ENCODE peak calls at places on chromosomes 6 and 20, in ten cellular contexts. Q, P, Y, X, T, O, S, B, H and J are unnamed samples.

GRCh38 chr6:26305097-26305841 is 59.7 kb upstream of the BTN3A2 start:
- DNase-seq in Y (peak), H (no peak), S (peak), B (peak), T (peak), P (peak), O (peak), X (no peak), Q (no peak), J (no peak)

GRCh38 chr6:36984581-36985383 is 1.2 kb downstream of the MTCH1 start:
- DNase-seq in Y (peak), Q (no peak), H (peak), T (no peak), B (peak), P (peak), S (peak), X (peak), O (no peak), J (no peak)

GRCh38 chr6:105326838-105327745 is 75.8 kb downstream of the PREP start:
- DNase-seq in S (no peak), X (no peak), O (peak), H (no peak), P (no peak), T (no peak), B (peak), Q (no peak), Y (peak), J (peak)

GRCh38 chr20:58870293-58871014 is 17.9 kb downstream of the GNAS start:
- DNase-seq in H (no peak), O (peak), Y (peak), B (peak), P (no peak), T (peak), X (no peak), S (peak), Q (no peak), J (no peak)

GRCh38 chr20:61931476-61932198 is 134.0 kb downstream of the TAF4 start:
- DNase-seq in X (peak), P (peak), B (no peak), O (no peak), Y (no peak), H (no peak), T (no peak), Q (peak), S (no peak), J (no peak)

GRCh38 chr6:134240664-134241431 is 77.1 kb downstream of the SGK1 start:
- DNase-seq in Y (no peak), P (peak), T (no peak), X (no peak), B (no peak), Q (peak), H (peak), O (no peak), S (no peak), J (no peak)

GRCh38 chr6:63941747-63942470 is 306.3 kb downstream of the PHF3 start:
- DNase-seq in H (no peak), Y (no peak), B (no peak), Q (no peak), O (no peak), P (no peak), T (no peak), X (no peak), S (no peak), J (no peak)

GRCh38 chr6:12348530-12349511 is 58.7 kb downstream of the EDN1 start:
- DNase-seq in T (no peak), B (peak), P (peak), S (no peak), H (no peak), O (no peak), Q (no peak), X (peak), Y (peak), J (no peak)

GRCh38 chr6:93784794-93785757 is 365.7 kb upstream of the EPHA7 start:
- DNase-seq in O (no peak), P (no peak), Q (no peak), T (no peak), S (no peak), H (no peak), X (no peak), B (peak), Y (peak), J (no peak)

GRCh38 chr20:50628326-50628725 is 63.0 kb downstream of the RIPOR3 start:
- DNase-seq in O (peak), T (no peak), X (peak), S (peak), Q (no peak), P (no peak), B (no peak), Y (no peak), H (no peak), J (no peak)

GRCh38 chr6:111759836-111760785 is 113.1 kb downstream of the FYN start:
- DNase-seq in T (no peak), Q (no peak), B (peak), O (no peak), Y (peak), H (no peak), S (no peak), P (no peak), X (no peak), J (no peak)

GRCh38 chr6:169934699-169935347 is 183.4 kb downstream of the ERMARD start:
- DNase-seq in B (no peak), H (no peak), O (no peak), Y (no peak), S (no peak), T (no peak), Q (no peak), X (no peak), P (no peak), J (no peak)

GRCh38 chr6:23851551-23851950 is 274.5 kb upstream of the NRSN1 start:
- DNase-seq in H (no peak), X (no peak), T (no peak), B (no peak), Y (no peak), S (no peak), Q (no peak), O (peak), P (no peak), J (no peak)

GRCh38 chr20:51696304-51697118 is 71.7 kb downstream of the ATP9A start:
- DNase-seq in H (no peak), Q (no peak), T (no peak), O (peak), P (no peak), Y (peak), X (no peak), B (no peak), S (peak), J (peak)

GRCh38 chr6:17045581-17046322 is 56.1 kb upstream of the STMND1 start:
- DNase-seq in Q (no peak), H (no peak), X (no peak), T (no peak), S (no peak), O (no peak), B (peak), Y (peak), P (no peak), J (no peak)

GRCh38 chr6:163773646-163774045 is 359.1 kb downstream of the QKI start:
- DNase-seq in Y (no peak), S (no peak), T (no peak), X (no peak), Q (no peak), B (no peak), H (no peak), O (no peak), P (no peak), J (no peak)

GRCh38 chr20:56627122-56628014 is 1.7 kb upstream of the TFAP2C start:
- DNase-seq in O (no peak), T (no peak), X (peak), P (no peak), B (no peak), Y (no peak), S (no peak), H (no peak), Q (no peak), J (no peak)

GRCh38 chr6:7646394-7646793 is 56.4 kb downstream of the SNRNP48 start:
- DNase-seq in Y (peak), Q (no peak), H (no peak), X (peak), P (no peak), S (no peak), T (no peak), O (no peak), B (peak), J (no peak)

GRCh38 chr6:163284151-163284550 is 130.4 kb upstream of the QKI start:
- DNase-seq in Y (no peak), S (no peak), Q (no peak), B (no peak), X (no peak), P (no peak), H (no peak), T (no peak), O (no peak), J (no peak)